ENCODE peak calls at places on chromosome 2, in five cellular contexts. H is HFFc6, C is Karpas-422, U is substantia nigra, F is Daoy. Q is an unnamed sample.

GRCh38 chr2:96733931-96734330 is 5.9 kb downstream of the LMAN2L start:
- DNase-seq in H (no peak), C (no peak), U (no peak), F (no peak), Q (no peak)

GRCh38 chr2:47512581-47513083 is 109.7 kb downstream of the MSH2 start:
- DNase-seq in H (peak; percentile 9), C (no peak), U (no peak), F (peak; percentile 43), Q (peak; percentile 42)

GRCh38 chr2:67790622-67791021 is 272.2 kb downstream of the C1D start:
- DNase-seq in H (peak; percentile 86), C (no peak), U (no peak), F (peak; percentile 64), Q (peak; percentile 66)

GRCh38 chr2:38377501-38378258 is 607 bp upstream of the ATL2 start:
- DNase-seq in H (peak; percentile 61), C (no peak), U (no peak), F (no peak), Q (no peak)

GRCh38 chr2:239156516-239157265 is 244.1 kb downstream of the HDAC4 start:
- DNase-seq in H (no peak), C (no peak), U (no peak), F (no peak), Q (no peak)

GRCh38 chr2:126932966-126933555 is 34.4 kb downstream of the TEX51 start:
- DNase-seq in H (no peak), C (no peak), U (no peak), F (no peak), Q (no peak)

GRCh38 chr2:84273406-84273805 is 185.7 kb downstream of the SUCLG1 start:
- DNase-seq in H (no peak), C (no peak), U (no peak), F (no peak), Q (no peak)

GRCh38 chr2:96359310-96359709 is 23.7 kb downstream of the NCAPH start:
- DNase-seq in H (no peak), C (no peak), U (peak; percentile 61), F (no peak), Q (no peak)

GRCh38 chr2:231380991-231381847 is 14.3 kb upstream of the B3GNT7 start:
- DNase-seq in H (no peak), C (no peak), U (no peak), F (no peak), Q (no peak)

GRCh38 chr2:45168731-45169338 is 159.6 kb upstream of the SIX2 start:
- DNase-seq in H (no peak), C (no peak), U (no peak), F (peak; percentile 58), Q (no peak)

GRCh38 chr2:127968610-127969339 is 59.1 kb downstream of the SAP130 start:
- DNase-seq in H (no peak), C (no peak), U (no peak), F (no peak), Q (no peak)

GRCh38 chr2:160224060-160224459 is 24.0 kb upstream of the ITGB6 start:
- DNase-seq in H (peak; percentile 95), C (no peak), U (no peak), F (peak; percentile 93), Q (peak; percentile 91)